ENCODE peak calls at places on chromosomes 3 and 15, in five cellular contexts. One of them, this sample, is unnamed.

GRCh38 chr3:43998374-43998840 is 243.3 kb upstream of the TOPAZ1 start:
- DNase-seq in heart left ventricle: no peak
- DNase-seq in IMR-90: no peak
- DNase-seq in transverse colon: no peak
- DNase-seq in tibial nerve: no peak
- DNase-seq in this sample: no peak

GRCh38 chr15:75671684-75672083 is 24.0 kb downstream of the SNX33 start:
- DNase-seq in heart left ventricle: no peak
- DNase-seq in IMR-90: no peak
- DNase-seq in transverse colon: no peak
- DNase-seq in tibial nerve: no peak
- DNase-seq in this sample: no peak

GRCh38 chr15:51114437-51115119 is 19.9 kb upstream of the TNFAIP8L3 start:
- DNase-seq in heart left ventricle: no peak
- DNase-seq in IMR-90: no peak
- DNase-seq in transverse colon: no peak
- DNase-seq in tibial nerve: no peak
- DNase-seq in this sample: no peak

GRCh38 chr15:37550360-37551024 is 383.9 kb upstream of the TMCO5A start:
- DNase-seq in heart left ventricle: no peak
- DNase-seq in IMR-90: no peak
- DNase-seq in transverse colon: no peak
- DNase-seq in tibial nerve: no peak
- DNase-seq in this sample: no peak

GRCh38 chr3:189309400-189309975 is 137.7 kb downstream of the TPRG1 start:
- DNase-seq in heart left ventricle: no peak
- DNase-seq in IMR-90: no peak
- DNase-seq in transverse colon: no peak
- DNase-seq in tibial nerve: no peak
- DNase-seq in this sample: no peak

GRCh38 chr3:118544458-118544857 is 490.2 kb downstream of the IGSF11 start:
- DNase-seq in heart left ventricle: no peak
- DNase-seq in IMR-90: no peak
- DNase-seq in transverse colon: peak
- DNase-seq in tibial nerve: no peak
- DNase-seq in this sample: no peak

GRCh38 chr15:31262143-31262530 is 64.5 kb upstream of the KLF13 start:
- DNase-seq in heart left ventricle: no peak
- DNase-seq in IMR-90: no peak
- DNase-seq in transverse colon: no peak
- DNase-seq in tibial nerve: no peak
- DNase-seq in this sample: no peak

GRCh38 chr3:160564205-160564922 is 1.0 kb downstream of the KPNA4 start:
- DNase-seq in heart left ventricle: peak
- DNase-seq in IMR-90: no peak
- DNase-seq in transverse colon: peak
- DNase-seq in tibial nerve: no peak
- DNase-seq in this sample: peak

GRCh38 chr3:20698896-20699295 is 512.9 kb upstream of the SGO1 start:
- DNase-seq in heart left ventricle: no peak
- DNase-seq in IMR-90: no peak
- DNase-seq in transverse colon: no peak
- DNase-seq in tibial nerve: no peak
- DNase-seq in this sample: no peak

GRCh38 chr3:27253831-27254230 is 115.4 kb downstream of the NEK10 start:
- DNase-seq in heart left ventricle: no peak
- DNase-seq in IMR-90: peak
- DNase-seq in transverse colon: peak
- DNase-seq in tibial nerve: peak
- DNase-seq in this sample: peak

GRCh38 chr15:34616613-34617012 is 33.2 kb upstream of the GOLGA8B start:
- DNase-seq in heart left ventricle: peak
- DNase-seq in IMR-90: peak
- DNase-seq in transverse colon: no peak
- DNase-seq in tibial nerve: no peak
- DNase-seq in this sample: no peak

GRCh38 chr3:146513386-146514051 is 30.9 kb downstream of the PLSCR1 start:
- DNase-seq in heart left ventricle: no peak
- DNase-seq in IMR-90: peak
- DNase-seq in transverse colon: no peak
- DNase-seq in tibial nerve: no peak
- DNase-seq in this sample: no peak

GRCh38 chr3:152193673-152194267 is 75.0 kb upstream of the MBNL1 start:
- DNase-seq in heart left ventricle: no peak
- DNase-seq in IMR-90: no peak
- DNase-seq in transverse colon: no peak
- DNase-seq in tibial nerve: no peak
- DNase-seq in this sample: no peak

GRCh38 chr3:43373588-43373935 is 87.2 kb downstream of the SNRK start:
- DNase-seq in heart left ventricle: no peak
- DNase-seq in IMR-90: peak
- DNase-seq in transverse colon: no peak
- DNase-seq in tibial nerve: no peak
- DNase-seq in this sample: no peak

GRCh38 chr3:136120373-136121348 is 75.5 kb downstream of the MSL2 start:
- DNase-seq in heart left ventricle: no peak
- DNase-seq in IMR-90: peak
- DNase-seq in transverse colon: no peak
- DNase-seq in tibial nerve: no peak
- DNase-seq in this sample: no peak

GRCh38 chr15:81480645-81481053 is 106.6 kb upstream of the TMC3 start:
- DNase-seq in heart left ventricle: peak
- DNase-seq in IMR-90: peak
- DNase-seq in transverse colon: no peak
- DNase-seq in tibial nerve: peak
- DNase-seq in this sample: peak

GRCh38 chr3:153144779-153145178 is 17.2 kb upstream of the RAP2B start:
- DNase-seq in heart left ventricle: no peak
- DNase-seq in IMR-90: peak
- DNase-seq in transverse colon: no peak
- DNase-seq in tibial nerve: no peak
- DNase-seq in this sample: no peak

GRCh38 chr15:62060116-62060895 is at the start of gene VPS13C:
- DNase-seq in heart left ventricle: peak
- DNase-seq in IMR-90: peak
- DNase-seq in transverse colon: peak
- DNase-seq in tibial nerve: peak
- DNase-seq in this sample: peak

GRCh38 chr3:5136619-5137429 is 14.7 kb downstream of the ARL8B start:
- DNase-seq in heart left ventricle: no peak
- DNase-seq in IMR-90: peak
- DNase-seq in transverse colon: no peak
- DNase-seq in tibial nerve: no peak
- DNase-seq in this sample: no peak
- H3K27ac ChIP-seq in heart left ventricle: no peak
- H3K27ac ChIP-seq in IMR-90: no peak
- H3K27ac ChIP-seq in transverse colon: no peak
- H3K27ac ChIP-seq in tibial nerve: no peak
- H3K27ac ChIP-seq in this sample: no peak

GRCh38 chr3:56782900-56783299 is 18.8 kb downstream of the ARHGEF3 start:
- DNase-seq in heart left ventricle: no peak
- DNase-seq in IMR-90: no peak
- DNase-seq in transverse colon: no peak
- DNase-seq in tibial nerve: no peak
- DNase-seq in this sample: no peak

GRCh38 chr3:56783644-56784451 is 17.9 kb downstream of the ARHGEF3 start:
- DNase-seq in heart left ventricle: peak
- DNase-seq in IMR-90: peak
- DNase-seq in transverse colon: peak
- DNase-seq in tibial nerve: peak
- DNase-seq in this sample: no peak

GRCh38 chr3:56785499-56785898 is 16.2 kb downstream of the ARHGEF3 start:
- DNase-seq in heart left ventricle: no peak
- DNase-seq in IMR-90: no peak
- DNase-seq in transverse colon: no peak
- DNase-seq in tibial nerve: no peak
- DNase-seq in this sample: no peak

GRCh38 chr3:56782215-56782614 is 19.5 kb downstream of the ARHGEF3 start:
- DNase-seq in heart left ventricle: no peak
- DNase-seq in IMR-90: no peak
- DNase-seq in transverse colon: no peak
- DNase-seq in tibial nerve: no peak
- DNase-seq in this sample: no peak

GRCh38 chr3:56784452-56785001 is 17.2 kb downstream of the ARHGEF3 start:
- DNase-seq in heart left ventricle: no peak
- DNase-seq in IMR-90: no peak
- DNase-seq in transverse colon: no peak
- DNase-seq in tibial nerve: no peak
- DNase-seq in this sample: no peak
- H3K4me3 ChIP-seq in heart left ventricle: no peak
- H3K4me3 ChIP-seq in IMR-90: no peak
- H3K4me3 ChIP-seq in transverse colon: no peak
- H3K4me3 ChIP-seq in tibial nerve: no peak
- H3K4me3 ChIP-seq in this sample: no peak

GRCh38 chr15:57509121-57509520 is 82.6 kb upstream of the MYZAP start:
- DNase-seq in heart left ventricle: no peak
- DNase-seq in IMR-90: no peak
- DNase-seq in transverse colon: no peak
- DNase-seq in tibial nerve: no peak
- DNase-seq in this sample: no peak

GRCh38 chr15:57505949-57506391 is 85.7 kb upstream of the MYZAP start:
- DNase-seq in heart left ventricle: peak
- DNase-seq in IMR-90: no peak
- DNase-seq in transverse colon: peak
- DNase-seq in tibial nerve: no peak
- DNase-seq in this sample: no peak

GRCh38 chr15:57505056-57505713 is 86.5 kb upstream of the MYZAP start:
- DNase-seq in heart left ventricle: no peak
- DNase-seq in IMR-90: no peak
- DNase-seq in transverse colon: no peak
- DNase-seq in tibial nerve: no peak
- DNase-seq in this sample: no peak

GRCh38 chr15:57506422-57506821 is 85.3 kb upstream of the MYZAP start:
- DNase-seq in heart left ventricle: no peak
- DNase-seq in IMR-90: no peak
- DNase-seq in transverse colon: no peak
- DNase-seq in tibial nerve: no peak
- DNase-seq in this sample: peak

DNA sequence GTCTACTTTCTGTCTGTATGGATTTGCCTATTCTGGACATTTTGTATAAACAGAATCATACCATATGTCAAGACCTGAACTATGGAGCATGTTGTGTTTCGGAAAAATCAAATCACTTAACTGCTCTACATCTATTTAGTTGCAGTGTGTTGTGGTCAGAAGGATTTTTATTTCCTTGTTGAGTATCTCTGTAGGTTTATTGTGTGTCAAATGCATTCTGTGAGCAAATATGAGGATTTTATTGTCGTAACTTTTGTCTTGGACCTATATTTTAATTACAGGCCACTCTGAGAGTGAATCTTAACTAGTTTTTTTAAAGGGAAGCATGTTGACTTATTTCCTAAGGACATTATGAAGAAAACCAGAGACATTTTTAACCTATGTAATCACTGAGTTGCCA is 84.6 kb upstream of the MYZAP start:
- DNase-seq in heart left ventricle: no peak
- DNase-seq in IMR-90: no peak
- DNase-seq in transverse colon: no peak
- DNase-seq in tibial nerve: no peak
- DNase-seq in this sample: no peak
- H3K27ac ChIP-seq in heart left ventricle: no peak
- H3K27ac ChIP-seq in IMR-90: no peak
- H3K27ac ChIP-seq in transverse colon: peak
- H3K27ac ChIP-seq in tibial nerve: no peak
- H3K27ac ChIP-seq in this sample: no peak

DNA sequence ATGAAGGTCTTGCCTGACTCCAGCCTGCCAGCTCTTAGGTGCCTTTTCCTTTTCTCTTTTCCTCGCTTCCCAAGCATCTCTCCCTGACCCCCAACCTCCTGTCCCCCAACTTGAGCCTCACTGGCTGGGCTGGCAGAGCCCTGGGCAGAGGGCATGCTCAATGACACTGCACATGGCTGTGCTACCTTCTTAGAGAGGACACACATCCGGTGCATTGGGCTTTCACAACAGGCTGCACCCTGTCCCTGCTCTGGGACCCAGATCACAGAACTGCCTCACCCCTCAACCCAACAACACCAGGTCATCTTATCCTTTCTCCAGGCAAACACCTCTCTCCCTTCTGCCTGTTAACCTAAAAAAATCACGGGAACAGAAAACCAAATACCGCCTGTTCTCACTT is 7.5 kb upstream of the ANKDD1A start:
- DNase-seq in heart left ventricle: no peak
- DNase-seq in IMR-90: no peak
- DNase-seq in transverse colon: no peak
- DNase-seq in tibial nerve: no peak
- DNase-seq in this sample: no peak
- H3K4me3 ChIP-seq in heart left ventricle: no peak
- H3K4me3 ChIP-seq in IMR-90: no peak
- H3K4me3 ChIP-seq in transverse colon: no peak
- H3K4me3 ChIP-seq in tibial nerve: no peak
- H3K4me3 ChIP-seq in this sample: no peak

GRCh38 chr3:108124337-108125150 is 33.7 kb upstream of the CD47 start:
- DNase-seq in heart left ventricle: no peak
- DNase-seq in IMR-90: no peak
- DNase-seq in transverse colon: peak
- DNase-seq in tibial nerve: no peak
- DNase-seq in this sample: no peak
- H3K27ac ChIP-seq in heart left ventricle: no peak
- H3K27ac ChIP-seq in IMR-90: no peak
- H3K27ac ChIP-seq in transverse colon: peak
- H3K27ac ChIP-seq in tibial nerve: no peak
- H3K27ac ChIP-seq in this sample: no peak

GRCh38 chr3:46559030-46559704 is 6.9 kb downstream of the LRRC2 start:
- DNase-seq in heart left ventricle: no peak
- DNase-seq in IMR-90: peak
- DNase-seq in transverse colon: no peak
- DNase-seq in tibial nerve: no peak
- DNase-seq in this sample: no peak
- H3K4me3 ChIP-seq in heart left ventricle: no peak
- H3K4me3 ChIP-seq in IMR-90: no peak
- H3K4me3 ChIP-seq in transverse colon: peak
- H3K4me3 ChIP-seq in tibial nerve: peak
- H3K4me3 ChIP-seq in this sample: no peak

GRCh38 chr3:52126036-52126435 is 28.2 kb downstream of the POC1A start:
- DNase-seq in heart left ventricle: no peak
- DNase-seq in IMR-90: no peak
- DNase-seq in transverse colon: no peak
- DNase-seq in tibial nerve: no peak
- DNase-seq in this sample: no peak
- H3K27ac ChIP-seq in heart left ventricle: no peak
- H3K27ac ChIP-seq in IMR-90: no peak
- H3K27ac ChIP-seq in transverse colon: no peak
- H3K27ac ChIP-seq in tibial nerve: no peak
- H3K27ac ChIP-seq in this sample: no peak